ENCODE peak calls at places on chromosomes 11 and 22, in six cellular contexts. J is lower lobe of right lung, Z is uterus, A is GM06990, V is right lobe of liver, F is cardiac fibroblast. Q is an unnamed sample.

GRCh38 chr22:38267086-38267485 is 5.7 kb downstream of the TMEM184B start:
- DNase-seq in J (no peak), V (no peak), F (peak; percentile 73), A (no peak), Z (no peak), Q (no peak)

GRCh38 chr11:2761131-2762030 is 61.6 kb upstream of the KCNQ1OT1 start:
- DNase-seq in V (peak; percentile 43), Z (no peak), A (no peak), J (peak; percentile 36), F (no peak), Q (no peak)

GRCh38 chr22:24805790-24806662 is at the start of gene SGSM1:
- DNase-seq in Z (peak; percentile 54), J (peak; percentile 89), V (peak; percentile 80), F (peak; percentile 56), A (peak; percentile 78), Q (no peak)

GRCh38 chr11:78469905-78470304 is 52.3 kb upstream of the GAB2 start:
- DNase-seq in F (no peak), A (no peak), J (no peak), V (no peak), Z (no peak), Q (no peak)

GRCh38 chr11:123674297-123674696 is 19.9 kb upstream of the SCN3B start:
- DNase-seq in J (no peak), A (no peak), Z (no peak), V (no peak), F (no peak), Q (no peak)

GRCh38 chr22:49530671-49531532 is 296.8 kb downstream of the BRD1 start:
- DNase-seq in F (no peak), J (no peak), A (no peak), V (no peak), Z (no peak), Q (no peak)

GRCh38 chr11:2097998-2098690 is 41.0 kb downstream of the IGF2 start:
- DNase-seq in V (no peak), J (peak; percentile 24), A (no peak), F (no peak), Z (no peak), Q (no peak)

GRCh38 chr22:31891366-31892079 is 52.8 kb upstream of the YWHAH start:
- DNase-seq in V (no peak), Z (no peak), F (peak; percentile 37), J (no peak), A (no peak), Q (peak; percentile 44)

GRCh38 chr11:21174781-21175180 is 505.4 kb downstream of the NELL1 start:
- DNase-seq in F (no peak), V (no peak), J (no peak), A (no peak), Z (no peak), Q (no peak)

GRCh38 chr11:45880772-45881570 is 4.5 kb upstream of the MAPK8IP1 start:
- DNase-seq in V (no peak), J (no peak), Z (peak; percentile 42), F (peak; percentile 17), A (no peak), Q (no peak)

GRCh38 chr11:20026629-20027545 is 133.4 kb downstream of the DBX1 start:
- DNase-seq in F (no peak), V (no peak), J (no peak), A (no peak), Z (peak; percentile 27), Q (no peak)

GRCh38 chr11:1293619-1294015 is 15.8 kb downstream of the TOLLIP start:
- DNase-seq in Z (no peak), A (no peak), V (peak; percentile 74), J (peak; percentile 46), F (no peak), Q (no peak)

GRCh38 chr11:120871924-120872323 is 152.0 kb upstream of the TBCEL start:
- DNase-seq in A (no peak), V (no peak), F (no peak), Z (no peak), J (no peak), Q (no peak)

DNA sequence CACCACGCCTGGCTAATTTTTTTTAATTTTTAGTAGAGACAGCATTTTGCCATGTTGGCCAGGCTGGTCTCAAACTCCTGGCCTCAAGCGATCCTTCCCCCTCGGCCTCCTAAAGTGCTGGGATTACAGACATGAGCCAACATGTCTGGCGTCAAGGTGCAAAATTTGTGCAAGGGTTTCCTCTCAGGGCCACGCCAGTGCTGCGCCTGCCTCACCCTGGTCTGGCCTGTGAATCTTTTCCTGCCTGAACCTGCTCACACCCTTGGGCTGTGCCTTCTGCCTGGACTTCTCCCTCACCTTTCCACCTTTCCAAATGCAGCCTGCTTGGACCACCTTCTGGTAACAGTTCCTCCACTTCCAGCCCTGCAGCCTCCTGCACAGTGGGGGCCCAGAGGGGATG is 43.4 kb downstream of the MCM5 start:
- DNase-seq in Z (no peak), V (no peak), A (no peak), J (no peak), F (no peak), Q (no peak)
- H3K4me3 ChIP-seq in Z (no peak overlapping the region), V (no peak overlapping the region), A (no peak overlapping the region), J (no peak overlapping the region), F (no peak overlapping the region), Q (no peak overlapping the region)

GRCh38 chr11:61174275-61174674 is 13.0 kb upstream of the VPS37C start:
- DNase-seq in J (no peak), A (no peak), F (no peak), Z (no peak), V (no peak), Q (no peak)

GRCh38 chr11:61174949-61175348 is 13.7 kb upstream of the VPS37C start:
- DNase-seq in V (no peak), Z (no peak), A (no peak), F (no peak), J (no peak), Q (no peak)

GRCh38 chr11:61172353-61172752 is 11.1 kb upstream of the VPS37C start:
- DNase-seq in F (no peak), Z (no peak), A (no peak), J (no peak), V (no peak), Q (no peak)

GRCh38 chr11:61172888-61173287 is 11.7 kb upstream of the VPS37C start:
- DNase-seq in Z (no peak), J (no peak), V (no peak), F (no peak), A (no peak), Q (no peak)

GRCh38 chr11:61173456-61173855 is 12.2 kb upstream of the VPS37C start:
- DNase-seq in F (peak; percentile 22), A (no peak), Z (no peak), V (no peak), J (no peak), Q (no peak)
- TF ChIP-seq CTCF in F (no peak), A (peak; percentile 41), Z (no peak), V (no peak), J (no peak), Q (peak; percentile 47)

GRCh38 chr11:86664930-86665329 is 7.5 kb downstream of the ME3 start:
- DNase-seq in J (no peak), Z (no peak), A (no peak), F (no peak), V (no peak), Q (no peak)
- H3K4me3 ChIP-seq in J (no peak overlapping the region), Z (no peak overlapping the region), A (no peak overlapping the region), F (no peak overlapping the region), V (no peak overlapping the region), Q (no peak overlapping the region)

DNA sequence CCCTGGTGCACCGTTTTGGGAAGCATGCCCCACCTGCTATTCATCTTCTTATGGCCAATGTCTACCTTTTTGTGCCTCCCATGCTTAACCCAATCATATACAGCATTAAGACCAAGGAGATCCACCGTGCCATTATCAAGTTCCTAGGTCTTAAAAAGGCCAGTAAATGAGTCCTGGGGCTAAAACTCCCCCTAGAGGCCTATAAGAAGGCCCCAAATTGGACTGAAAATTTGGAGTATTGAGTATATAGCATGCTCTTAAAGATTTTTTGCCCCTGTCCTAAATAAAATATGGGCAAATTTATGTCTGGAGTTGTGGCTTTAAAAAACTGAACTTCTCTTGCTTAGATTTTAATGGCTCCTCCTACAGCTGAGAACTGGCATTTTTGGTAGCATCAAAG is 6.6 kb downstream of the OR51M1 start:
- DNase-seq in A (no peak), V (no peak), F (no peak), J (no peak), Z (no peak), Q (no peak)
- TF ChIP-seq CTCF in A (peak; percentile 31), V (no peak), F (no peak), J (no peak), Z (no peak), Q (no peak)

GRCh38 chr11:10695821-10696220 is 2.3 kb upstream of the IRAG1 start:
- DNase-seq in J (no peak), V (no peak), A (no peak), Z (no peak), F (no peak), Q (no peak)

GRCh38 chr11:10696797-10697620 is 3.5 kb upstream of the IRAG1 start:
- DNase-seq in Z (no peak), J (no peak), V (no peak), A (no peak), F (no peak), Q (no peak)

GRCh38 chr11:10694481-10695239 is 1.1 kb upstream of the IRAG1 start:
- DNase-seq in V (no peak), F (peak; percentile 22), J (no peak), Z (no peak), A (no peak), Q (no peak)

GRCh38 chr11:10693509-10694071 is at the start of gene IRAG1:
- DNase-seq in F (peak; percentile 73), J (peak; percentile 49), Z (peak; percentile 80), A (no peak), V (peak; percentile 49), Q (no peak)

GRCh38 chr11:10692716-10693115 is 839 bp downstream of the IRAG1 start:
- DNase-seq in V (no peak), A (no peak), F (no peak), J (no peak), Z (no peak), Q (no peak)
- H3K4me3 ChIP-seq in V (no peak overlapping the region), A (no peak overlapping the region), F (peak overlapping the region; percentile 2), J (peak overlapping the region; percentile 42), Z (peak overlapping the region; percentile 50), Q (peak overlapping the region; percentile 25)

GRCh38 chr11:86861810-86862209 is 61.5 kb downstream of the PRSS23 start:
- DNase-seq in F (no peak), Z (no peak), A (no peak), J (no peak), V (no peak), Q (no peak)
- TF ChIP-seq CTCF in F (peak; percentile 11), Z (no peak), A (no peak), J (no peak), V (no peak), Q (no peak)